ENCODE peak calls at places on chromosomes 4 and X, in nine cellular contexts. C is tibial artery, H is GM23338, Q is A549, A is hepatocyte, D is D721Med, V is GM20000, M is left lung, R is retinal pigment epithelial cell. F is an unnamed sample.

GRCh38 chr4:115090483-115091075 is 22.8 kb downstream of the NDST4 start:
- DNase-seq in C (no peak), Q (no peak), R (no peak), D (no peak), V (peak), H (peak), A (peak), M (no peak), F (peak)

GRCh38 chrX:65532016-65532415 is 2.6 kb downstream of the LAS1L start:
- DNase-seq in M (no peak), Q (no peak), D (no peak), H (no peak), R (no peak), A (no peak), V (no peak), C (no peak), F (no peak)

GRCh38 chrX:12958461-12958860 is 16.4 kb upstream of the TMSB4X start:
- DNase-seq in C (no peak), D (no peak), A (no peak), R (no peak), V (no peak), Q (no peak), M (no peak), H (no peak), F (no peak)

GRCh38 chr4:1080961-1081688 is 32.2 kb downstream of the RNF212 start:
- DNase-seq in M (no peak), D (no peak), A (no peak), V (no peak), C (no peak), Q (peak), R (peak), H (peak), F (peak)

GRCh38 chr4:3715251-3716033 is 50.7 kb upstream of the ADRA2C start:
- DNase-seq in A (no peak), H (no peak), Q (no peak), R (no peak), D (no peak), M (no peak), C (peak), V (no peak), F (no peak)

GRCh38 chr4:8723222-8723980 is 130.8 kb downstream of the CPZ start:
- DNase-seq in V (no peak), D (no peak), A (no peak), H (no peak), R (no peak), M (peak), C (peak), Q (no peak), F (no peak)

GRCh38 chr4:148007789-148008188 is 275.9 kb downstream of the ARHGAP10 start:
- DNase-seq in D (no peak), H (no peak), R (no peak), V (no peak), M (no peak), A (no peak), Q (no peak), C (no peak), F (no peak)

GRCh38 chr4:169956441-169956840 is 69.8 kb downstream of the MFAP3L start:
- DNase-seq in M (no peak), H (no peak), R (no peak), Q (no peak), V (no peak), A (no peak), D (no peak), C (no peak), F (no peak)

GRCh38 chr4:25775166-25775565 is 87.6 kb downstream of the SEL1L3 start:
- DNase-seq in A (no peak), M (no peak), V (no peak), Q (no peak), R (no peak), D (no peak), C (no peak), H (no peak), F (no peak)

GRCh38 chrX:110733166-110733565 is 62.5 kb downstream of the CHRDL1 start:
- DNase-seq in M (no peak), A (no peak), H (no peak), R (no peak), C (no peak), Q (no peak), D (no peak), V (no peak), F (peak)

GRCh38 chr4:106618920-106619319 is 250.3 kb upstream of the GIMD1 start:
- DNase-seq in Q (no peak), H (peak), C (no peak), D (no peak), M (no peak), V (no peak), R (no peak), A (no peak), F (no peak)

GRCh38 chr4:23614284-23614892 is 275.5 kb downstream of the PPARGC1A start:
- DNase-seq in H (peak), V (peak), C (no peak), Q (peak), A (peak), R (peak), M (no peak), D (no peak), F (no peak)

GRCh38 chrX:39912126-39912525 is 185.6 kb downstream of the BCOR start:
- DNase-seq in V (no peak), H (no peak), M (no peak), C (no peak), R (no peak), Q (no peak), A (no peak), D (no peak), F (no peak)

GRCh38 chr4:24226667-24227066 is 336.8 kb upstream of the PPARGC1A start:
- DNase-seq in Q (no peak), H (no peak), A (no peak), V (no peak), C (no peak), R (no peak), D (no peak), M (no peak), F (no peak)

GRCh38 chr4:180059216-180059881 is 2183.9 kb upstream of the TENM3 start:
- DNase-seq in H (peak), C (no peak), D (no peak), A (peak), M (no peak), Q (peak), V (peak), R (no peak), F (peak)

GRCh38 chr4:89534356-89534755 is 226.8 kb upstream of the GPRIN3 start:
- DNase-seq in M (no peak), H (no peak), V (no peak), R (no peak), Q (no peak), C (no peak), A (no peak), D (no peak), F (no peak)

GRCh38 chrX:1111543-1112300 is 100.7 kb downstream of the CRLF2 start:
- DNase-seq in A (no peak), R (no peak), M (no peak), V (no peak), H (peak), C (no peak), D (no peak), Q (no peak), F (no peak)

GRCh38 chr4:915595-915994 is 16.5 kb downstream of the GAK start:
- DNase-seq in V (no peak), Q (no peak), R (no peak), M (peak), C (peak), D (no peak), H (no peak), A (no peak), F (no peak)

GRCh38 chr4:176548571-176548970 is 228.8 kb downstream of the SPCS3 start:
- DNase-seq in Q (no peak), M (no peak), A (no peak), V (no peak), R (no peak), C (no peak), H (no peak), D (no peak), F (no peak)

GRCh38 chrX:68409154-68409553 is 24.1 kb downstream of the OPHN1 start:
- DNase-seq in M (no peak), D (no peak), R (no peak), A (no peak), Q (no peak), V (no peak), C (no peak), H (no peak), F (no peak)
- TF ChIP-seq CTCF in M (no peak), D (no peak), R (no peak), A (no peak), Q (no peak), V (no peak), C (no peak), H (no peak), F (no peak)

GRCh38 chr4:101086801-101087586 is 260.3 kb downstream of the PPP3CA start:
- DNase-seq in R (no peak), M (no peak), V (no peak), H (peak), Q (no peak), C (no peak), A (no peak), D (no peak), F (no peak)
- TF ChIP-seq CTCF in R (peak), M (no peak), V (no peak), H (peak), Q (no peak), C (no peak), A (no peak), D (no peak), F (no peak)

DNA sequence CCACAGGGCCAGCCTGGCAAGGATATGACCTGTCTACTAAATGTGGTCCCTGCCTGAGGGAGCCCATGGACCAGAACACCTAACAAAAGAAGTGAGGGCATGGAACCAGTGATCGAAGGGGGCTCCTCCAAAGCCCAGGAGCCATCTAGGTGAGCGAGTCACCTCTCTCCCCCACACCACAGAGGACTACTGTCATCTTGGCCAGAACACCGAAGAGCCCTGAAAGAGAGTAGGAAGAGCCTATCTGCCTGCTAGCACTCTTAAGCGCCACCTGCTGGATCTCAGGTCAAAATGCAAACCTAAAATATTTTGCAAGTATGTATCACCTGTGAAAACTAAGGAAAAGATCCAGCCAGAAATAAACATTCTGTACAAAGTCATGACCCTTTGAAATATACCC is 137.9 kb upstream of the ZXDB start:
- DNase-seq in R (no peak), M (no peak), C (no peak), D (no peak), A (no peak), H (peak), V (peak), Q (no peak), F (no peak)
- TF ChIP-seq CTCF in R (peak), M (peak), C (no peak), D (no peak), A (peak), H (peak), V (peak), Q (no peak), F (no peak)

GRCh38 chr4:96035727-96036126 is 195.8 kb downstream of the PDHA2 start:
- DNase-seq in V (no peak), D (no peak), H (peak), M (no peak), C (no peak), Q (no peak), R (no peak), A (no peak), F (no peak)
- TF ChIP-seq CTCF in V (no peak), D (peak), H (peak), M (no peak), C (no peak), Q (no peak), R (peak), A (peak), F (no peak)

GRCh38 chr4:101037938-101038413 is 309.4 kb downstream of the PPP3CA start:
- DNase-seq in R (no peak), Q (no peak), A (no peak), H (no peak), M (no peak), V (no peak), C (no peak), D (no peak), F (no peak)

GRCh38 chr4:101031971-101032370 is 315.4 kb downstream of the PPP3CA start:
- DNase-seq in D (no peak), A (no peak), M (no peak), H (peak), V (no peak), C (no peak), Q (no peak), R (no peak), F (no peak)

GRCh38 chr4:101037249-101037648 is 310.1 kb downstream of the PPP3CA start:
- DNase-seq in M (no peak), D (no peak), V (no peak), Q (no peak), H (no peak), R (no peak), A (no peak), C (no peak), F (peak)

GRCh38 chr4:101035522-101035921 is 311.8 kb downstream of the PPP3CA start:
- DNase-seq in R (no peak), M (no peak), V (no peak), Q (no peak), C (no peak), H (peak), D (no peak), A (no peak), F (no peak)

GRCh38 chr4:101033986-101034385 is 313.3 kb downstream of the PPP3CA start:
- DNase-seq in R (no peak), C (no peak), Q (no peak), V (no peak), H (peak), A (no peak), M (no peak), D (no peak), F (no peak)
- TF ChIP-seq CTCF in R (no peak), C (no peak), Q (no peak), V (no peak), H (peak), A (no peak), M (no peak), D (no peak), F (no peak)

GRCh38 chrX:100636321-100636991 is at the start of gene TSPAN6:
- DNase-seq in M (peak), V (peak), R (peak), A (peak), H (peak), C (peak), Q (peak), D (no peak), F (peak)
- TF ChIP-seq CTCF in M (peak), V (no peak), R (peak), A (peak), H (peak), C (peak), Q (peak), D (peak), F (peak)

GRCh38 chrX:14056201-14056600 is 26.5 kb upstream of the GEMIN8 start:
- DNase-seq in D (no peak), V (no peak), C (no peak), A (no peak), Q (no peak), H (peak), R (peak), M (no peak), F (no peak)

GRCh38 chrX:14050704-14051103 is 21.0 kb upstream of the GEMIN8 start:
- DNase-seq in H (no peak), M (no peak), C (no peak), D (no peak), V (no peak), A (no peak), Q (no peak), R (no peak), F (no peak)

GRCh38 chrX:14051416-14051815 is 21.7 kb upstream of the GEMIN8 start:
- DNase-seq in A (no peak), R (no peak), D (no peak), V (no peak), M (no peak), Q (no peak), H (no peak), C (no peak), F (no peak)
- TF ChIP-seq CTCF in A (peak), R (no peak), D (no peak), V (no peak), M (no peak), Q (peak), H (no peak), C (no peak), F (no peak)